ENCODE peak calls at places on chromosomes 11 and 22, in nine cellular contexts. G is lower lobe of right lung; A is AG09319; N is choroid plexus epithelial cell; Y is CD4-positive, alpha-beta T cell; Z is H1; I is heart right ventricle; W is HFFc6; S is thoracic aorta. P is an unnamed sample.
A peak's percentile ranks its signal among the peaks of the same experiment; 100 is the strongest.

GRCh38 chr11:92882828-92883611 is 86.4 kb upstream of the MTNR1B start:
- DNase-seq in Z (no peak), I (no peak), N (no peak), W (no peak), Y (no peak), G (peak; percentile 43), A (no peak), S (no peak), P (no peak)

GRCh38 chr11:20154381-20154780 is 5.9 kb downstream of the DBX1 start:
- DNase-seq in S (no peak), Y (no peak), I (no peak), G (no peak), N (no peak), A (no peak), Z (no peak), W (peak; percentile 31), P (no peak)

GRCh38 chr11:133984828-133985227 is 28.1 kb upstream of the IGSF9B start:
- DNase-seq in W (no peak), S (no peak), I (no peak), Z (no peak), A (no peak), G (no peak), Y (no peak), N (no peak), P (no peak)

GRCh38 chr11:128859563-128860441 is 7.3 kb downstream of the KCNJ1 start:
- DNase-seq in G (peak; percentile 86), W (no peak), S (peak; percentile 19), Z (peak; percentile 75), A (no peak), I (peak; percentile 71), N (peak; percentile 68), Y (peak; percentile 71), P (no peak)

GRCh38 chr11:32615422-32615821 is 31.8 kb downstream of the EIF3M start:
- DNase-seq in N (peak; percentile 66), A (no peak), I (no peak), Y (no peak), Z (no peak), G (no peak), W (no peak), S (no peak), P (no peak)

GRCh38 chr22:42061041-42061440 is 9.6 kb downstream of the NAGA start:
- DNase-seq in W (no peak), I (no peak), G (no peak), N (no peak), Z (no peak), Y (no peak), A (no peak), S (no peak), P (peak; percentile 53)

GRCh38 chr22:22463855-22464540 is 44.5 kb downstream of the ZNF280B start:
- DNase-seq in I (peak; percentile 51), S (no peak), Z (no peak), W (peak; percentile 43), Y (peak; percentile 23), A (peak; percentile 20), G (no peak), N (peak; percentile 77), P (no peak)

GRCh38 chr11:69131644-69132300 is 24.0 kb upstream of the SMIM38 start:
- DNase-seq in W (peak; percentile 56), Y (no peak), A (peak; percentile 36), Z (peak; percentile 81), N (peak; percentile 84), I (peak; percentile 76), G (peak; percentile 84), S (no peak), P (no peak)

GRCh38 chr11:34174411-34175041 is 69.1 kb downstream of the NAT10 start:
- DNase-seq in N (peak; percentile 74), S (peak; percentile 37), Z (peak; percentile 50), I (peak; percentile 82), W (peak; percentile 46), G (peak; percentile 88), Y (peak; percentile 79), A (no peak), P (peak; percentile 87)

GRCh38 chr11:74932797-74933196 is 16.1 kb downstream of the XRRA1 start:
- DNase-seq in G (no peak), W (peak; percentile 68), I (no peak), A (no peak), Z (no peak), N (peak; percentile 45), S (no peak), Y (no peak), P (no peak)

GRCh38 chr11:44978961-44979331 is 28.3 kb upstream of the TP53I11 start:
- DNase-seq in Z (no peak), N (no peak), W (no peak), G (peak; percentile 64), I (no peak), Y (no peak), S (no peak), A (no peak), P (no peak)
- TF ChIP-seq CTCF in Z (no peak), N (no peak), W (no peak), G (no peak), I (no peak), Y (no peak), S (no peak), A (no peak), P (no peak)

DNA sequence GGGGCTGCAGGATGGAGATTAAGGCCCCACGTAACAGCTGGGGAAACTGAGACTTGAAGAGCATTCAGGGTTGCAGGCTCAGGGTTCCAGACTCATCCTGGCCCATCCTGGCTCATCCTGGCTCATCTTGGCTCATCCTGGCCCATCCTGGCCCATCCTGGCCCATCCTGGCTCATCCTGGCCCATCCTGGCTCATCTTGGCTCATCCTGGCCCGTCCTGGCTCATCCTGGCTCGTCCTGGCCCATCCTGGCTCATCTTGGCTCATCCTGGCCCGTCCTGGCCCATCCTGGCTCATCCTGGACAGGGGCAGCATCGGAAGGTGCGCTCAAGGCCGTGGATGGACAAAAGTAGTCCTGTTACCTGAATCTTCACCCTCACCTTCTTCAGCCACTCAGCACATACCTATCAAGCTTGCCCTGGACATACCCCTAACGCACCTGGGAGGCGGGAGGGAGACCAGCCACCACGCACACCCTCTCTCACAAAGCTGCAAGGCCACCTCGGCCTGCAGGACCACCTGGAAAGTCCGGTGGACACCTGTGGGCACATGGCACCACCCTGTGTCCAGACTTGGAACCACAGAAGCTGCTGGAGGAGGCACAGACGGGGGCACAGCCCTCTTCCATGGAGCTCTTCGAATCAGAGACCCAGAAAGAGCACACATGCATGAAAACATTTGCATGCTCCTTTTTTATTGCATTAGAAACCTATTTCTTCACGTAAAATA is 20.3 kb upstream of the NLRP6 start:
- DNase-seq in W (no peak), G (no peak), S (no peak), Z (no peak), Y (no peak), I (no peak), A (no peak), N (no peak), P (no peak)
- TF ChIP-seq CTCF in W (peak; percentile 22), G (no peak), S (no peak), Z (peak; percentile 21), Y (no peak), I (no peak), A (no peak), N (peak; percentile 24), P (no peak)

GRCh38 chr11:14974723-14975587 is 2.8 kb upstream of the CALCA start:
- DNase-seq in N (peak; percentile 48), Z (no peak), G (no peak), I (no peak), A (no peak), Y (peak; percentile 53), W (no peak), S (no peak), P (no peak)
- TF ChIP-seq CTCF in N (peak; percentile 74), Z (peak; percentile 82), G (peak; percentile 61), I (peak; percentile 51), A (peak; percentile 62), Y (peak; percentile 66), W (peak; percentile 74), S (peak; percentile 38), P (peak; percentile 82)

DNA sequence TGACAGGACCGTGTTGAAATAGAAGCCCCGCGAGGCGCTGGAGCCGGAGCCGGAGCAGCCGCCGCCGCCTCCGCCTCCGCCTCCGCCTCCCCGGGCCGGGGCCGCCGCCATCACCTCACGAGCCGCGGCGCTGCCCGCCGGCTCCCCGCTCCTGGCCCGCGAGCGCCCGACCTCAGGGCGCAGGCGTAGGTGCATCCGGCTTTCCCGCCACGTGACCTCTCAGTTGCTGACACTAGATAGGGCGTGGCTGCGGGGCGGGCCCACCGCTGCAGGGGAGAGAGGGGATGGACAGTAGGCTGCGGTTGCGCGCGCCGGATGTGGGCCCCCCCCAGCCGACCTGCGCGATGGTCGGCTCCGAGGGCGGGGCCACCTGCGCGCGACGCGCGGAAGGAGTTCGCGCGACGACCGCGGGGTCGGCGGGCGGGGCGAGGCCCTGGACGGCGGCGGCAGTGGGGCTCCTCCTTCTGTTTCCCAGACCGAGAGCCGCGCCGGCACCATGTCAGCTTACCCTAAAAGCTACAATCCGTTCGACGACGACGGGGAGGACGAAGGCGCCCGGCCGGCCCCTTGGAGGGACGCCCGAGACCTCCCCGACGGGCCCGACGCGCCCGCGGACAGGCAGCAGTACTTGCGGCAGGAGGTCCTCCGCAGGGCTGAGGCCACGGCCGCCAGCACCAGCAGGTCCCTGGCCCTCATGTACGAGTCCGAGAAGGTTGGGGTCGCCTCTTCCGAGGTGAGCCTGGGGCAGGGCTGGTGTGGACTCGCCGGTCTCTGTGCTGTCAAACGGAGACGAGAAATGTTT is at the start of the genes PI4KA and SNAP29:
- DNase-seq in A (peak; percentile 97), W (peak; percentile 98), N (peak; percentile 99), Z (peak; percentile 87), I (peak; percentile 99), G (peak; percentile 100), S (peak; percentile 99), Y (peak; percentile 98), P (peak; percentile 98)
- TF ChIP-seq CTCF in A (no peak), W (no peak), N (no peak), Z (no peak), I (no peak), G (peak; percentile 12), S (no peak), Y (peak; percentile 11), P (peak; percentile 43)

DNA sequence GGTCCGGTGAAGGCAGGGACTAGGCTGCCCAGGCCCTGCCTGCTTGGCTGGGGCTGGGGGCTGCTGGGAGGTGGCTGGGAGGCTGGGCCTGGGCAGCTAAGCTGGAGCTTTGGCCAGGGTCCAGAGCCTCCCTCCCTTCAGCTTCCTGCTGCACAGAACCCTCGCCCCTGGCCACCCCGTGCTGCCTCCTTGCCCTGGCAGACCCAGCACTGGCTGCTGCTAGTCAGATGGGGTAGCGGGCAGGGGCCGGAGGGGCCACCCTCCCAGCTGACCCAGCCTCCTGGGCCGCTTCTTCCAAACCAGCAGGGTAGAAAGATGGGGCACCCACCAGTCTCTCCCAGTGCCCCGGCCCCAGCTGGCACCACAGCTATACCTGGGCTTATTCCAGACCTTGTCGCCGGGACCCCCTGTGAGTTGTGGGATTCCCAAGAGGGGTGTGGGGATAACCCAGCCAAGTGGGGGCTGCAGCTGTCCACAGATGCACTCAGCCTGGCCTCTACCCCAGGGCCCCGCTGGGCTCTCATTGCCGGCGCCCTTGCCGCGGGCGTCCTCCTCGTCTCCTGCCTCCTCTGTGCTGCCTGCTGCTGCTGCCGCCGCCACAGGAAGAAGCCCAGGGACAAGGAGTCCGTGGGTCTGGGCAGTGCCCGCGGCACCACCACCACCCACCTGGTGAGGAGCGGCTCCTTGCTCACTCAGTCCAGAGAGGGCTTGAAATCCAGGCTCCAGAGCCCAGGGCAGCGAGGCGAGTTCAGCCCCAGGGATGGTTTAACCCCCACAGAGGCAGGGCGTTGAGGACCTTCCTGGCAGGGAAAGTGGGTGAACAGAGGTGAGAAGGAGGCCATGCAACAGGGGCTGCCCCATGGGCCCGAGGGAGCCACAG is at the start of gene SYT8:
- DNase-seq in I (no peak), W (no peak), Y (no peak), G (peak; percentile 56), Z (no peak), N (no peak), S (no peak), A (no peak), P (no peak)
- TF ChIP-seq CTCF in I (no peak), W (no peak), Y (no peak), G (no peak), Z (no peak), N (no peak), S (no peak), A (no peak), P (no peak)

GRCh38 chr11:62217191-62217748 is 8.8 kb downstream of the SCGB2A1 start:
- DNase-seq in G (no peak), A (no peak), N (peak; percentile 43), Z (no peak), S (no peak), Y (no peak), I (no peak), W (peak; percentile 3), P (no peak)
- TF ChIP-seq CTCF in G (peak; percentile 19), A (peak; percentile 35), N (peak; percentile 66), Z (peak; percentile 79), S (no peak), Y (no peak), I (no peak), W (peak; percentile 71), P (peak; percentile 60)

P was measured in type B pancreatic cell.